ENCODE peak calls at places on chromosomes 7 and 10, in four cellular contexts. K is GM12878, X is HepG2, Q is H1. U is an unnamed sample. For H3K79me2, the result is how much of the 10 kb centered on the place peaks cover.

GRCh38 chr10:118108194-118109026 is 61.7 kb upstream of the RAB11FIP2 start:
- DNase-seq in K (no peak), X (no peak), Q (no peak), U (no peak)

GRCh38 chr10:62264702-62265436 is 3.8 kb downstream of the RTKN2 start:
- DNase-seq in K (no peak), X (peak), Q (no peak), U (peak)

GRCh38 chr7:23662124-23662982 is 17.6 kb upstream of the FAM221A start:
- DNase-seq in K (no peak), X (no peak), Q (no peak), U (no peak)

GRCh38 chr10:71736570-71737355 is 17.2 kb upstream of the C10orf105 start:
- DNase-seq in K (no peak), X (no peak), Q (no peak), U (no peak)

GRCh38 chr10:88978463-88978862 is 12.1 kb upstream of the FAS start:
- DNase-seq in K (no peak), X (no peak), Q (no peak), U (no peak)

GRCh38 chr7:39709768-39710291 is 86.5 kb downstream of the RALA start:
- DNase-seq in K (peak), X (no peak), Q (no peak), U (no peak)

GRCh38 chr7:24975647-24976260 is 4.2 kb downstream of the OSBPL3 start:
- DNase-seq in K (no peak), X (no peak), Q (no peak), U (no peak)

GRCh38 chr10:24331457-24331856 is 122.5 kb downstream of the KIAA1217 start:
- DNase-seq in K (no peak), X (no peak), Q (peak), U (no peak)

GRCh38 chr10:119689016-119689564 is 36.8 kb upstream of the INPP5F start:
- DNase-seq in K (no peak), X (no peak), Q (no peak), U (no peak)

GRCh38 chr7:106109521-106110237 is 2.4 kb downstream of the SYPL1 start:
- DNase-seq in K (no peak), X (no peak), Q (no peak), U (no peak)

GRCh38 chr10:74337330-74338016 is 186.5 kb downstream of the ADK start:
- DNase-seq in K (no peak), X (no peak), Q (no peak), U (no peak)

GRCh38 chr10:84659497-84660276 is 331.3 kb downstream of the CCSER2 start:
- DNase-seq in K (no peak), X (no peak), Q (no peak), U (no peak)

GRCh38 chr7:100682991-100683658 is 9.6 kb downstream of the GNB2 start:
- DNase-seq in K (no peak), X (no peak), Q (no peak), U (no peak)

GRCh38 chr10:124997246-124997790 is 55.4 kb downstream of the ZRANB1 start:
- DNase-seq in K (no peak), X (no peak), Q (peak), U (no peak)

GRCh38 chr7:115133248-115133647 is 211.4 kb downstream of the MDFIC start:
- DNase-seq in K (no peak), X (no peak), Q (no peak), U (no peak)

GRCh38 chr7:43698461-43699255 is 30.7 kb downstream of the COA1 start:
- DNase-seq in K (no peak), X (no peak), Q (no peak), U (no peak)

GRCh38 chr7:27138987-27139334 is 4.5 kb downstream of the HOXA5 start:
- DNase-seq in K (no peak), X (no peak), Q (no peak), U (no peak)

GRCh38 chr10:31554556-31554955 is 235.5 kb downstream of the ZEB1 start:
- DNase-seq in K (peak), X (no peak), Q (no peak), U (no peak)

GRCh38 chr10:43865275-43866135 is 216.8 kb upstream of the ZNF32 start:
- DNase-seq in K (no peak), X (no peak), Q (peak), U (no peak)

DNA sequence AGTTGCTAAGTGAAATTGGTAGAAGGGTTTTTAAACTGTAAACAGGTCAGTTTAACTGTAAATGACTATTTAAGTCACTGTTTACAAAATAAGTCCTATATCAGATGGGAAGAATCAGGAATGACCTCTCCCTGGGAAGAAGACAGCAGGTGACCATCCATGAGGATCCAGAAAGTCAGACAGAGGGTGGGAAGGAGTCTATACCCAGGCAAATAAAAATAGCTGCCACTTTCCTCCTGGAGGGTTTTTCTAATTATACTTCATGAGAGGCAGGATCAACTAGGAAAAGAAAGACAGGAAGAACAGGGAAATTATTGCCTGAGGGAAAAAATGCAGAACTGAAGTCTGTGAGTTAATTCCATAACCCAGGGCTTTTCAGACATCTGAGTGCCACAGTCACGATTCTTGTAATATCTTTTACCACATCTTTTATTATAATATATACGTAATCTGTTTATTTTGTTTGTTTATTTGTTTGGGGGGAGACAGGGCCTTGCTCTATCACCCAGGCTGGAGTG is 7.0 kb downstream of the DNTT start:
- DNase-seq in K (no peak), X (no peak), Q (no peak), U (no peak)
- H3K79me2 ChIP-seq in K (under half), X (under half), Q (under half), U (under half)

DNA sequence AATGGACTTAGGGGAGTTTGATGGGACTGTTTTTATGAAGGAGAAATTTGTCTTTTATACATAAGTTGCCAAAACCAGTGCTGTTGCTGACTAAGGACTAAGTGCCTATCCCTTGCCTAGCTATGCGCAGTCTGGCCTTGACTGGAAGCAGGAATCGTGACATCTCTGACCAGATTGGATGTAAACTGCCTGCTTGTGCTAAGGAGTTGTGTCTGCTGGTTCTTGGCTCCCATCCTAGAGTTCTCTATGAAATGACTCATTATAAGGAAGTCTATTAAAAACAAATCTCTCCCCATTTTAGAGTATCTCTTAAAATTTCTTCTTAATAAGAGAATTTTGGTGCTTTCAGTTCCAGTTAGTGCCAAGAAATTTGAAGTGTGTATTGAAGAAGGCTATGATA is 77.5 kb downstream of the BICC1 start:
- DNase-seq in K (no peak), X (no peak), Q (no peak), U (no peak)
- TF ChIP-seq CEBPB in K (no peak), X (no peak), Q (no peak), U (no peak)

DNA sequence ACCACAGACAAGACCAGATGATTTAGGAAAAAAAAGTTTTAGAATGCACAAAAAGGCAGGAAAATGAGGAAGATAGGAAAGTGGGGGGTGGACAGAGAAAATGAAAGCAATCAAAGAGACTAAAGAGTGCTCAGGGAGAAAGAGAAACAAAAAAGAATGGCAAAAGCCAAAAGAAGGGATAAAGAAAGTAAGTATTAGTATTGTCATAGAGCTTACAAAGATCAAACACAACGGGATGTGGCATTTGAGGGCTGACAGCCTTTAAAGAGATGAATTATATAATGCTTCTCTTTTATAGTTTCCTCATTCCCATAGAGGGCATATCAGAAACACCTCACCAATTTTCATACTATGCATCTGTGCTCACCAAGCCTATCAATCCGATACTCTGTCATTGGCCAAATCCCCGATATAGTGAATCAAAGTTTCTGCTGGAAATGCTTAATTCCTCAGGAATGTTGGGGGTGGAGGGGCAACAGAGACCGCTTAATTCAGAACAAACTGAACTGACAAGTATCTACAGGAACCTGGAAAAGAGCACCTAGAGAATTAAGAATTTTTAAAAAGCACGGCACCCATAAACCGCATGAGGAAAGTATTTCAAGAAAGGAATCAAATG is 2.7 kb downstream of the COG5 start:
- DNase-seq in K (no peak), X (no peak), Q (no peak), U (no peak)
- H3K79me2 ChIP-seq in K (under half), X (under half), Q (under half), U (under half)

DNA sequence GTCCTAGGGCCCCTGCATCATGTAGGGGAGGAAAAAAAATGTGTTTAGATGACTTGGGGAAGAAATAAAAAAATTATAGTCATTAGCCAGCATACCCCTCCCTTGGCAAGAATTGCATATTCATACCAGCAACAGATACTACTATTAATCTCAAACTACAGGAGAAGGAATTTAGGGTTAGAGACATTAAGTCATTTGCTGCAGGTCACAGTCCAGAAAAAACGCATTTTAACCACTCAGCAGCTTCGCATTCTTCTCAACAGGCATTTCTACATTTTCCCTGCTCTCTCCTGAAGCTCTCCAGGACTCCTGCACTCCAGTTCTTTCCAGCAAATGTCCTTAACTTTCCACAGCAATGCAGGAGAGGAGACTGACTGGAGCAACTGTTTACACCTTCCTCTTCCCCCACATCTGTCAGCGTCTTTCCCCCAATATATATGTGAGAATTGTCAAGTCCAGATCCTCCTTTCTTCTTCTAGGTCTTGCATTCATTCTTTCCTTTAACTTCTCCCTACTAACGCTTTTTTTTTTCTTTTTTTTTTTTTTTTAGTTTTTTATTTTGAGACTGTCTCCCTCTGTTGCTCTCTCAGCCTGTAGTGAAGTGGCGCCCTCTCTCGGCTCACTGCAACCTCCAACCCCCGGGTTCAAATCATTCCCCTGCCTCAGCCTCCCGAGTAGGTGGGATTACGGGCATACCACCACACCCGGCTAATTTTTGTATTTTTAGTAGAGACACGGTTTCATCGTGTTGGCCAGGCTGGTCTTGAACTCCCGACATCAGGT is 35.6 kb downstream of the PRPS1L1 start:
- DNase-seq in K (no peak), X (no peak), Q (peak), U (no peak)
- TF ChIP-seq CEBPB in K (no peak), X (no peak), Q (no peak), U (no peak)

GRCh38 chr7:142800699-142801260 is 30.0 kb downstream of the PRSS2 start:
- DNase-seq in K (no peak), X (no peak), Q (no peak), U (no peak)

GRCh38 chr7:142803901-142804300 is 33.1 kb downstream of the PRSS2 start:
- DNase-seq in K (no peak), X (no peak), Q (no peak), U (no peak)

GRCh38 chr7:142802301-142802700 is 31.5 kb downstream of the PRSS2 start:
- DNase-seq in K (no peak), X (no peak), Q (no peak), U (no peak)

GRCh38 chr7:142800103-142800502 is 29.3 kb downstream of the PRSS2 start:
- DNase-seq in K (no peak), X (no peak), Q (no peak), U (no peak)

DNA sequence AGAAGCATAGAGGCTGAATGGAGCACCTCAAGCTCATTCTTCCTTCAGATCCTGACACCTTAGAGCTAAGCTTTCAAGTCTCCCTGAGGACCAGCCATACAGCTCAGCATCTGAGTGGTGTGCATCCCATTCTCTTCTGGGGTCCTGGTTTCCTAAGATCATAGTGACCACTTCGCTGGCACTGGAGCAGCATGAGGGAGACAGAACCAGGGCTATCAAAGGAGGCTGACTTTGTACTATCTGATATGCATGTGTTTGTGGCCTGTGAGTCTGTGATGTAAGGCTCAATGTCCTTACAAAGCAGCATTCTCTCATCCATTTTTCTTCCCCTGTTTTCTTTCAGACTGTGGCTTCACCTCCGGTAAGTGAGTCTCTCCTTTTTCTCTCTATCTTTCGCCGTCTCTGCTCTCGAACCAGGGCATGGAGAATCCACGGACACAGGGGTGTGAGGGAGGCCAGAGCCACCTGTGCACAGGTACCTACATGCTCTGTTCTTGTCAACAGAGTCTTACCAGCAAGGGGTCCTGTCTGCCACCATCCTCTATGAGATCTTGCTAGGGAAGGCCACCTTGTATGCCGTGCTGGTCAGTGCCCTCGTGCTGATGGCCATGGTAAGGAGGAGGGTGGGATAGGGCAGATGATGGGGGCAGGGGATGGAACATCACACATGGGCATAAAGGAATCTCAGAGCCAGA is 31.0 kb downstream of the PRSS2 start:
- DNase-seq in K (no peak), X (no peak), Q (no peak), U (no peak)
- H3K79me2 ChIP-seq in K (under half), X (under half), Q (under half), U (under half)

U was measured in HCT116.